ENCODE peak calls at places on chromosome 11, in eight cellular contexts. Z is DND-41, T is fibroblast of lung, Q is SK-N-MC, M is neural progenitor cell, W is H1, V is GM23248, L is mammary epithelial cell. G is an unnamed sample.

GRCh38 chr11:85947431-85948272 is 92.5 kb downstream of the CCDC83 start:
- DNase-seq in W (no peak), T (peak), Z (no peak), Q (no peak), V (peak), L (peak), M (no peak), G (peak)

GRCh38 chr11:56331861-56332491 is 13.9 kb upstream of the OR8K1 start:
- DNase-seq in Q (no peak), V (no peak), W (no peak), L (no peak), M (no peak), Z (no peak), T (no peak), G (no peak)

GRCh38 chr11:95338430-95338991 is 107.5 kb upstream of the SESN3 start:
- DNase-seq in M (no peak), Q (no peak), V (peak), Z (no peak), T (peak), L (no peak), W (no peak), G (no peak)

GRCh38 chr11:8011981-8012444 is 24.9 kb downstream of the EIF3F start:
- DNase-seq in V (peak), M (no peak), L (peak), Q (no peak), T (peak), Z (no peak), W (no peak), G (no peak)

GRCh38 chr11:71237853-71238252 is 14.5 kb downstream of the SHANK2 start:
- DNase-seq in W (no peak), Q (no peak), Z (no peak), L (no peak), M (no peak), V (no peak), T (no peak), G (no peak)

GRCh38 chr11:47950396-47950795 is 30.0 kb upstream of the PTPRJ start:
- DNase-seq in W (no peak), M (no peak), T (peak), Z (peak), L (no peak), V (no peak), Q (peak), G (peak)

GRCh38 chr11:17014774-17015638 is 792 bp upstream of the PLEKHA7 start:
- DNase-seq in Q (no peak), M (peak), W (no peak), T (peak), Z (no peak), L (no peak), V (peak), G (peak)

GRCh38 chr11:78251083-78251699 is 62.5 kb downstream of the USP35 start:
- DNase-seq in L (no peak), V (peak), W (no peak), M (no peak), Z (no peak), T (peak), Q (no peak), G (no peak)

GRCh38 chr11:61567286-61568061 is 13.4 kb downstream of the SYT7 start:
- DNase-seq in Q (peak), Z (peak), V (peak), W (peak), M (peak), T (peak), L (peak), G (peak)

GRCh38 chr11:78193806-78194205 is 5.1 kb downstream of the USP35 start:
- DNase-seq in Z (no peak), V (no peak), T (no peak), L (no peak), Q (no peak), M (no peak), W (no peak), G (no peak)

GRCh38 chr11:69815973-69816372 is 3.2 kb downstream of the FGF3 start:
- DNase-seq in W (no peak), Z (no peak), V (no peak), L (no peak), T (no peak), Q (no peak), M (no peak), G (no peak)
- TF ChIP-seq EZH2 in W (no peak), Z (no peak), V (no peak), L (no peak), T (no peak), Q (no peak), M (no peak), G (no peak)

GRCh38 chr11:65479184-65480145 is 19.4 kb upstream of the MALAT1 start:
- DNase-seq in V (peak), T (peak), W (no peak), Z (no peak), Q (no peak), M (peak), L (peak), G (no peak)
- H3K9ac ChIP-seq in V (peak), T (peak), W (no peak), Z (no peak), Q (no peak), M (no peak), L (peak), G (no peak)

GRCh38 chr11:124756033-124756752 is 4.1 kb upstream of the VSIG2 start:
- DNase-seq in V (no peak), M (no peak), L (no peak), W (no peak), Z (no peak), T (no peak), Q (no peak), G (no peak)
- TF ChIP-seq EZH2 in V (no peak), M (no peak), L (no peak), W (peak), Z (no peak), T (no peak), Q (no peak), G (no peak)

DNA sequence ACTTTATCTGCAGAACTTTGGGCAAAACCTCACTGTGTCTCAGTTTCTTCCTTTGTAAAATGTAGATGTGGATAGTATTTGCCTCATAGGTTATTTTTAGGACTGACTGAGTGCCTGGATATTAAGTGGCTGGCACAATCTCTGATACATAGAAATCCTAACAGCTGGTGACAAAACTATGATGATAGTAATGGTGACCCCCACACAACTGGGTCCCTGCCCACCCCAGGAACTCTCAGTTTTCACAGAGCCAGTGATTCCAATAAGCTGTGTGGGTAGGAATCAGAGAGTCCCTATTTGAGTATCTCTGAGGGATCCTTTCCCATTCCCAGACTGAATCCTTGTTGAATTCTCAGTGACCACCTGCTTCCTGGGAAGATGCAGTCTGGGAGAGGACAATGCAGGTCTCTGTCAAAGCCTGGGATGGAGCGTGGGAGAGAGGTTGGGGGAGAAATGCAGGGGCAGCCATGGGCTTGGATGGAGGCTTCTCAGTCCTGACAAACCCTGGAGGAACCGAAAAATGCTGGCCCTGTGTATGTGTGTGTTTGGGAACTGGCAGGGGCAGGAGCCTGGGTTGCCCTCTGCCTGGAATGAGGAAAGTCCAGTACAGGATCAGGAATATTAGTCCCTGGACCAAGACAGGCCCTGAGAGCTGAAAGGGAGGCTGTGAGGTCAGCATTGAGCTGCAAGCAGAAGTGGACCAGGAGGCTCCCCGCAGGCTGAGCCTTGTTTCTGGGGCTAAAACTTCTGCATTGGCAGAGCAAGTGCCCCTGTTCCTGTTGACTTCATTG is 6.1 kb upstream of the P2RY6 start:
- DNase-seq in Q (no peak), W (no peak), M (no peak), V (no peak), L (no peak), T (no peak), Z (no peak), G (no peak)
- H3K9ac ChIP-seq in Q (no peak), W (no peak), M (no peak), V (no peak), L (no peak), T (no peak), Z (no peak), G (no peak)

G was measured in MM.1S.